ENCODE peak calls at places on chromosomes 7 and 10, in four cellular contexts. J is A673, U is NCI-H1105, K is astrocyte. Q is an unnamed sample.

GRCh38 chr7:111953611-111954010 is 252.6 kb downstream of the DOCK4 start:
- DNase-seq in J (peak), U (no peak), K (no peak), Q (no peak)

GRCh38 chr10:92592761-92593552 is at the start of gene KIF11:
- DNase-seq in J (peak), U (peak), K (peak), Q (peak)

GRCh38 chr10:1645896-1646295 is 91.4 kb downstream of the ADARB2 start:
- DNase-seq in J (no peak), U (no peak), K (no peak), Q (no peak)

GRCh38 chr7:125059861-125060456 is 130.3 kb upstream of the POT1 start:
- DNase-seq in J (peak), U (peak), K (peak), Q (no peak)

GRCh38 chr10:118773041-118773440 is 18.3 kb upstream of the CACUL1 start:
- DNase-seq in J (no peak), U (no peak), K (no peak), Q (no peak)

GRCh38 chr7:8443871-8444756 is 10.7 kb downstream of the NXPH1 start:
- DNase-seq in J (no peak), U (no peak), K (no peak), Q (no peak)

GRCh38 chr7:51067757-51068156 is 248.9 kb downstream of the COBL start:
- DNase-seq in J (peak), U (peak), K (peak), Q (peak)

GRCh38 chr7:150824379-150825177 is 24.0 kb downstream of the TMEM176A start:
- DNase-seq in J (no peak), U (no peak), K (no peak), Q (no peak)

GRCh38 chr7:106462914-106463482 is 178.2 kb upstream of the NAMPT start:
- DNase-seq in J (no peak), U (no peak), K (no peak), Q (no peak)

GRCh38 chr10:21754410-21755011 is 220.5 kb downstream of the MLLT10 start:
- DNase-seq in J (no peak), U (no peak), K (no peak), Q (no peak)

GRCh38 chr10:49385939-49386922 is 9.7 kb downstream of the DRGX start:
- DNase-seq in J (no peak), U (no peak), K (no peak), Q (no peak)

GRCh38 chr10:44370731-44371248 is 14.1 kb downstream of the CXCL12 start:
- DNase-seq in J (no peak), U (no peak), K (no peak), Q (no peak)

GRCh38 chr7:42914009-42914725 is 2.3 kb upstream of the C7orf25 start:
- DNase-seq in J (peak), U (no peak), K (peak), Q (no peak)

GRCh38 chr7:26375604-26376207 is 84.0 kb downstream of the SNX10 start:
- DNase-seq in J (no peak), U (peak), K (no peak), Q (no peak)

GRCh38 chr7:130872341-130872740 is 138.3 kb upstream of the KLF14 start:
- DNase-seq in J (no peak), U (no peak), K (no peak), Q (no peak)

GRCh38 chr7:19713676-19714075 is 4.8 kb upstream of the POLR1F start:
- DNase-seq in J (peak), U (peak), K (peak), Q (peak)

GRCh38 chr7:30433082-30433481 is 45.5 kb downstream of the NOD1 start:
- DNase-seq in J (no peak), U (no peak), K (peak), Q (no peak)

GRCh38 chr10:50622497-50623298 is 1.1 kb downstream of the SGMS1 start:
- DNase-seq in J (peak), U (no peak), K (peak), Q (peak)

GRCh38 chr10:118840071-118840775 is 85.5 kb upstream of the CACUL1 start:
- DNase-seq in J (peak), U (no peak), K (no peak), Q (no peak)

GRCh38 chr7:35029311-35029710 is 8.0 kb downstream of the DPY19L1 start:
- DNase-seq in J (no peak), U (no peak), K (no peak), Q (no peak)

GRCh38 chr7:30510124-30511074 is 5.8 kb upstream of the GGCT start:
- DNase-seq in J (peak), U (no peak), K (peak), Q (peak)

Q was measured in HEK293T.